ENCODE peak calls at places on chromosomes 12 and 14, in eight cellular contexts. S, U, N, A, C, L, Q and H are unnamed samples.

GRCh38 chr12:31906581-31907286 is 52.5 kb upstream of the RESF1 start:
- DNase-seq in U (no peak), N (no peak), S (no peak), A (no peak), L (no peak), C (peak; percentile 40), Q (no peak), H (no peak)

GRCh38 chr12:103955811-103956514 is 9.7 kb upstream of the TDG start:
- DNase-seq in U (no peak), A (no peak), N (no peak), L (no peak), S (no peak), Q (no peak), C (no peak), H (no peak)

GRCh38 chr12:58202933-58203713 is 261.8 kb downstream of the ATP23 start:
- DNase-seq in A (no peak), U (no peak), N (peak; percentile 30), C (no peak), Q (peak; percentile 90), L (no peak), S (no peak), H (no peak)

GRCh38 chr14:25050494-25051170 is 685 bp upstream of the STXBP6 start:
- DNase-seq in L (no peak), A (no peak), U (no peak), N (peak; percentile 24), Q (peak; percentile 21), C (no peak), S (peak; percentile 37), H (no peak)

GRCh38 chr14:101065696-101066694 is 162.5 kb upstream of the RTL1 start:
- DNase-seq in N (no peak), A (peak; percentile 35), S (no peak), L (no peak), Q (no peak), C (peak; percentile 18), U (peak; percentile 9), H (peak; percentile 7)

GRCh38 chr12:121939190-121939589 is 20.8 kb downstream of the CFAP251 start:
- DNase-seq in U (no peak), Q (no peak), S (no peak), L (no peak), C (no peak), N (no peak), A (no peak), H (no peak)

GRCh38 chr12:19710811-19711793 is 271.8 kb downstream of the AEBP2 start:
- DNase-seq in N (no peak), Q (no peak), U (no peak), C (no peak), S (peak; percentile 48), A (no peak), L (no peak), H (peak; percentile 19)

GRCh38 chr12:131851741-131852550 is 23.8 kb downstream of the MMP17 start:
- DNase-seq in S (no peak), A (peak; percentile 59), N (no peak), C (no peak), L (no peak), U (no peak), Q (no peak), H (no peak)

GRCh38 chr14:64580451-64580850 is 30.7 kb downstream of the PPP1R36 start:
- DNase-seq in L (no peak), N (no peak), U (no peak), S (no peak), A (no peak), C (no peak), Q (peak; percentile 44), H (no peak)

GRCh38 chr12:104058796-104059195 is 5.5 kb upstream of the HCFC2 start:
- DNase-seq in N (no peak), Q (no peak), S (no peak), L (no peak), A (no peak), U (no peak), C (no peak), H (no peak)

GRCh38 chr12:107405436-107405835 is 280.2 kb upstream of the PWP1 start:
- DNase-seq in U (no peak), A (peak; percentile 65), C (no peak), N (peak; percentile 19), S (no peak), L (no peak), Q (no peak), H (no peak)

GRCh38 chr12:88998421-88998820 is 353.9 kb downstream of the DUSP6 start:
- DNase-seq in L (no peak), C (no peak), N (no peak), U (no peak), A (no peak), Q (no peak), S (no peak), H (no peak)

GRCh38 chr14:101482066-101482465 is 79.2 kb upstream of the DIO3 start:
- DNase-seq in A (no peak), L (peak; percentile 5), C (peak; percentile 14), Q (no peak), N (no peak), S (no peak), U (no peak), H (no peak)

DNA sequence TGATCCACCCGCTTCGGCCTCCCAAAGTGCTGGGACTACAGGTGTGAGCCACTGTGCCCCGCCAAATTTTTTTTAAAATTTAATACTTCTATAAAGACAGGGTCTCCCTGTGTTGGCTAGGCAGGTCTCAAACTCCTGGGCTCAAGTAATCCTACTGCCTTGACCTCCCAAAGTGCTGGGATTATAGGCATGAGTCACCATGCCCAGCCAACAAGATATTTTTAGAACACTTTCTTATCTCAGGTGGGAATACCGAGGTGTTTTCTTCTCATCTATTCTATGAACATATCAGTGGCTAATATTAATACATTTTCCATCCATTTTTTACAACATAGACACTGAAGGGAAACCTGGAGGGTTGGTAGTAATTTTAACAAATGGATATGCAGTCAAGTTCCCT is 38.0 kb upstream of the DHRS4 start:
- DNase-seq in U (no peak), Q (no peak), N (no peak), A (no peak), L (no peak), S (no peak), C (no peak), H (no peak)
- H3K4me1 ChIP-seq in U (no peaks in the 10 kb centered on the region), Q (no peaks in the 10 kb centered on the region), N (no peaks in the 10 kb centered on the region), A (no peaks in the 10 kb centered on the region), L (peaks cover 4% of the 10 kb centered on the region), S (peaks cover 20% of the 10 kb centered on the region), C (peaks cover 8% of the 10 kb centered on the region), H (no peaks in the 10 kb centered on the region)

GRCh38 chr12:79251356-79251755 is 386.8 kb downstream of the SYT1 start:
- DNase-seq in A (no peak), U (no peak), S (no peak), Q (no peak), N (no peak), L (no peak), C (no peak), H (no peak)

GRCh38 chr12:79250186-79250585 is 385.6 kb downstream of the SYT1 start:
- DNase-seq in N (no peak), C (no peak), A (no peak), Q (peak; percentile 30), L (no peak), U (no peak), S (no peak), H (no peak)

GRCh38 chr12:79250955-79251354 is 386.4 kb downstream of the SYT1 start:
- DNase-seq in U (no peak), S (no peak), L (no peak), C (no peak), Q (no peak), N (no peak), A (no peak), H (no peak)

GRCh38 chr12:79252358-79253075 is 387.9 kb downstream of the SYT1 start:
- DNase-seq in L (no peak), N (no peak), C (no peak), Q (peak; percentile 41), S (no peak), U (no peak), A (no peak), H (no peak)

DNA sequence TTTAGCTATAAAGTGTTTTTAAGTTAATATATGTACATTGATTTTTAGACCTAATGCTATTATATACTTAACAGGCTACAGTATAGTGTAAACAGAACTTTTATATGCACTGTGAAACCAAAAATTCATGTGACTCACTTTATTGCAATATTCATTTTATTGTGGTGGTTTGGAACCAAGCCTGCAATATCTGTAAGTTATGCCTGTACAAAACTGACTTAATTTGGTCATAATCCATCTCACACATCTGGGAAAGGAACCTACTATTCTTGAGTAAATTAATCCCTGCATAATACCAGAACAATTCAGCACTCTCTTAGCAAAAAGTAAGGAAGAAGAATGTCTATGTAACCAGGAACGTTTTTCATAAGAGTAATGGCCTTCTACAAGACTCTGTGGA is 390.8 kb downstream of the SYT1 start:
- DNase-seq in A (no peak), Q (no peak), S (no peak), L (no peak), N (no peak), U (no peak), C (no peak), H (no peak)
- TF ChIP-seq POLR2A in A (no peak), Q (no peak), S (no peak), L (no peak), N (no peak), U (no peak), C (no peak), H (no peak)

GRCh38 chr12:116881325-116881866 is at the start of gene HRK:
- DNase-seq in S (peak; percentile 47), U (no peak), N (no peak), A (no peak), Q (no peak), C (no peak), L (no peak), H (no peak)

GRCh38 chr12:116880213-116880816 is 926 bp downstream of the HRK start:
- DNase-seq in S (no peak), U (no peak), C (no peak), L (no peak), Q (peak; percentile 33), A (no peak), N (no peak), H (no peak)

GRCh38 chr12:116879509-116880212 is 1.6 kb downstream of the HRK start:
- DNase-seq in U (no peak), A (no peak), N (no peak), L (no peak), S (no peak), C (no peak), Q (no peak), H (no peak)

GRCh38 chr12:116881867-116882507 is 746 bp upstream of the HRK start:
- DNase-seq in L (no peak), U (no peak), Q (no peak), N (no peak), A (no peak), C (no peak), S (no peak), H (no peak)

GRCh38 chr12:116880817-116881324 is 370 bp downstream of the HRK start:
- DNase-seq in U (no peak), N (no peak), S (peak; percentile 68), L (no peak), C (no peak), A (no peak), Q (peak; percentile 13), H (no peak)
- H3K27me3 ChIP-seq in U (peaks cover 14% of the 10 kb centered on the region), N (peaks cover 41% of the 10 kb centered on the region), S (peaks cover 48% of the 10 kb centered on the region), L (no peaks in the 10 kb centered on the region), C (peaks cover 46% of the 10 kb centered on the region), A (peaks cover 13% of the 10 kb centered on the region), Q (peaks cover 72% of the 10 kb centered on the region), H (peaks cover 61% of the 10 kb centered on the region)

DNA sequence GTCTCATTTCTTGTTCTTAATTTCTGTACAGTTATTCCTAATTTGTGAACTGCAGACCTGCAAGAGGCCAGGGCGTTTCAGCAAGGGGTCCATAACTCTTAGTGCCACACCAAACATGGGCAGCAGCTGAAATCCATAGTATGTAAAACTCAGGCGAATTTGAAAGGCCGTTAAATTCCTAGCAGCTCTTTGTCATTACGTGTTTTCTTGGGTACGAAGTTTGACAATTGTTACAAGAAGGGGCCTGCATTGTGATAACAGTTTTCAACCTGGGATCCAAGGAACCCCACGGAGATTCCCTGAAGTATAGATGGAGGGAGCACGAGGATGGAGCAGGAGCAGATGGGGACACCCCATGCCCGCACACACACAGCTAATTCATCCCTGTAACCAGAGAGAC is 288.0 kb downstream of the ZFP36L1 start:
- DNase-seq in C (no peak), N (no peak), Q (no peak), A (no peak), S (no peak), U (no peak), L (no peak), H (no peak)
- H3K4me1 ChIP-seq in C (peaks cover 41% of the 10 kb centered on the region), N (peaks cover 24% of the 10 kb centered on the region), Q (peaks cover 19% of the 10 kb centered on the region), A (no peaks in the 10 kb centered on the region), S (peaks cover 29% of the 10 kb centered on the region), U (peaks cover 10% of the 10 kb centered on the region), L (peaks cover 14% of the 10 kb centered on the region), H (peaks cover 11% of the 10 kb centered on the region)